ENCODE peak calls at places on chromosomes 7 and 10, in nine cellular contexts. K is DND-41, V is fibroblast of lung, S is SK-N-SH, U is mammary epithelial cell, I is neural progenitor cell, Z is H1, L is GM23338, E is PC-3. A is an unnamed sample.

GRCh38 chr10:89503633-89504345 is 31.6 kb downstream of the SLC16A12 start:
- DNase-seq in K (no peak), V (peak; percentile 62), S (no peak), U (peak; percentile 8), I (no peak), Z (no peak), L (no peak), E (no peak), A (no peak)

GRCh38 chr7:54394877-54395276 is 147.3 kb upstream of the VSTM2A start:
- DNase-seq in K (no peak), V (no peak), S (no peak), U (peak; percentile 13), I (no peak), Z (no peak), L (no peak), E (no peak), A (peak; percentile 2)

GRCh38 chr7:73423519-73424485 is 9.8 kb upstream of the FZD9 start:
- DNase-seq in K (no peak), V (peak; percentile 23), S (no peak), U (no peak), I (peak; percentile 46), Z (no peak), L (peak; percentile 78), E (no peak), A (no peak)

GRCh38 chr7:83162402-83163256 is at the start of gene PCLO:
- DNase-seq in K (no peak), V (peak; percentile 73), S (peak; percentile 96), U (peak; percentile 98), I (peak; percentile 97), Z (peak; percentile 78), L (peak; percentile 94), E (peak; percentile 96), A (peak; percentile 77)

GRCh38 chr10:108203905-108204527 is 1039.5 kb upstream of the SORCS1 start:
- DNase-seq in K (no peak), V (no peak), S (no peak), U (no peak), I (no peak), Z (no peak), L (no peak), E (no peak), A (no peak)

GRCh38 chr7:132656846-132657776 is 80.8 kb upstream of the PLXNA4 start:
- DNase-seq in K (peak; percentile 47), V (no peak), S (peak; percentile 50), U (no peak), I (peak; percentile 38), Z (no peak), L (peak; percentile 61), E (peak; percentile 32), A (peak; percentile 11)

GRCh38 chr10:60238408-60239100 is 151.1 kb downstream of the ANK3 start:
- DNase-seq in K (no peak), V (peak; percentile 62), S (peak; percentile 18), U (peak; percentile 24), I (peak; percentile 37), Z (peak; percentile 10), L (peak; percentile 74), E (peak; percentile 89), A (peak; percentile 85)

GRCh38 chr10:31317652-31318381 is 1.2 kb upstream of the ZEB1 start:
- DNase-seq in K (no peak), V (no peak), S (no peak), U (no peak), I (peak; percentile 32), Z (no peak), L (no peak), E (no peak), A (no peak)

GRCh38 chr7:5574770-5575269 is 151.2 kb upstream of the TNRC18 start:
- DNase-seq in K (no peak), V (no peak), S (peak; percentile 92), U (no peak), I (peak; percentile 75), Z (no peak), L (peak; percentile 70), E (no peak), A (no peak)

GRCh38 chr10:52232561-52233350 is 81.3 kb upstream of the DKK1 start:
- DNase-seq in K (no peak), V (peak; percentile 4), S (peak; percentile 9), U (no peak), I (no peak), Z (no peak), L (no peak), E (peak; percentile 46), A (no peak)

GRCh38 chr10:122244001-122244715 is 26.9 kb upstream of the BTBD16 start:
- DNase-seq in K (no peak), V (no peak), S (no peak), U (no peak), I (no peak), Z (no peak), L (no peak), E (no peak), A (no peak)
- H2AFZ ChIP-seq in K (no peak overlapping the region), V (no peak overlapping the region), S (no peak overlapping the region), U (no peak overlapping the region), I (no peak overlapping the region), Z (no peak overlapping the region), L (no peak overlapping the region), E (no peak overlapping the region), A (no peak overlapping the region)

GRCh38 chr7:36312915-36313334 is 76.7 kb upstream of the ANLN start:
- DNase-seq in K (no peak), V (no peak), S (no peak), U (no peak), I (no peak), Z (no peak), L (no peak), E (no peak), A (no peak)

GRCh38 chr7:36311539-36311938 is 78.1 kb upstream of the ANLN start:
- DNase-seq in K (no peak), V (no peak), S (no peak), U (no peak), I (no peak), Z (no peak), L (no peak), E (no peak), A (no peak)

GRCh38 chr7:36313607-36314006 is 76.1 kb upstream of the ANLN start:
- DNase-seq in K (no peak), V (no peak), S (no peak), U (no peak), I (no peak), Z (no peak), L (no peak), E (no peak), A (no peak)

GRCh38 chr7:36310897-36311296 is 78.8 kb upstream of the ANLN start:
- DNase-seq in K (no peak), V (no peak), S (no peak), U (no peak), I (no peak), Z (no peak), L (no peak), E (no peak), A (no peak)

DNA sequence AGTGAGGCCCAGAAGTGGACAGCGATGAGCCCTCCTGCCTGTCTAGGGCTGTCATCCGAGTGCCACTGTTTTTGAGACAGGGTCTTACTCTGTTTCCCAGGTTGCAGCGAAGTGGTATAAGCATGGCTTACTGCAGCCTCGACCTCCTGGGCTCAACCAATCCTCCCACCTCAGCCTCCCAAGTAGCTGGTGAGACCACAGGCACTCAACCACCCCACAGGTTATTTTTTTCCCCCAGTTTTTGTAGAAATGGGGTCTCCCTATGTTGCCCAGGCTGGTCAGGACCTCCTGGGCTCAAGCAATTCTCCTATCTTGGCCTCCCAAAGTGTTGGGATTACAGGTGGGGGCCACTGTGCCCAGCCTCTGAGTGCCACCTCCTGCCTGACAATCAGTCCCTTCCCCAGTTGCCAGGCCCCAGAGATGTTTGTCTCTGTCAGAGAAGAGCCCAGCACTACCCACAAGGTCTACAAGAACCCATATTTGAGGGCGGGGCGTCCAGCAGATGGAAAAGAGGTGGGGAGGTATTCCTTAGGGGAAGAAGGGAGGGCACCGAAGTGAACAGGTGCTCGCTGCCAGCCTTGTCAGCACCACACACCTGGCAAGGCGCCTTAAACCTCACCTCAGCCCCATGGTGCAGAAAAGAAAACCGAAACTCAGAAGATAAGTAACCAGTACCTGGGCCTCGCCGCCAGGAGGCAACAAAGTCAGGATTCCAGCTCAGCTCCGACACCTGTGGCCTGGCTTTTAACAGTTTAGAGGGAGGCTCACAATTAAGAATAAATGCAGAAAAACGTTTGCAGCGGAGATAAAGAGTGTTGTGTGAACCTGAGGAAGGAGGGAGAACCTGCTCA is 77.4 kb upstream of the ANLN start:
- DNase-seq in K (no peak), V (no peak), S (no peak), U (peak; percentile 62), I (peak; percentile 65), Z (no peak), L (peak; percentile 83), E (no peak), A (peak; percentile 77)
- H2AFZ ChIP-seq in K (no peak overlapping the region), V (no peak overlapping the region), S (no peak overlapping the region), U (no peak overlapping the region), I (no peak overlapping the region), Z (no peak overlapping the region), L (no peak overlapping the region), E (no peak overlapping the region), A (peak overlapping the region; percentile 94)

GRCh38 chr10:13372524-13372923 is 24.4 kb upstream of the SEPHS1 start:
- DNase-seq in K (no peak), V (no peak), S (no peak), U (no peak), I (no peak), Z (no peak), L (no peak), E (no peak), A (no peak)

GRCh38 chr10:13375791-13376190 is 27.7 kb upstream of the SEPHS1 start:
- DNase-seq in K (no peak), V (no peak), S (no peak), U (no peak), I (no peak), Z (no peak), L (no peak), E (no peak), A (no peak)

GRCh38 chr10:13373644-13374043 is 25.6 kb upstream of the SEPHS1 start:
- DNase-seq in K (no peak), V (no peak), S (no peak), U (no peak), I (no peak), Z (no peak), L (no peak), E (no peak), A (no peak)

GRCh38 chr10:13376297-13376696 is 28.2 kb upstream of the SEPHS1 start:
- DNase-seq in K (no peak), V (no peak), S (no peak), U (no peak), I (no peak), Z (no peak), L (no peak), E (no peak), A (no peak)

DNA sequence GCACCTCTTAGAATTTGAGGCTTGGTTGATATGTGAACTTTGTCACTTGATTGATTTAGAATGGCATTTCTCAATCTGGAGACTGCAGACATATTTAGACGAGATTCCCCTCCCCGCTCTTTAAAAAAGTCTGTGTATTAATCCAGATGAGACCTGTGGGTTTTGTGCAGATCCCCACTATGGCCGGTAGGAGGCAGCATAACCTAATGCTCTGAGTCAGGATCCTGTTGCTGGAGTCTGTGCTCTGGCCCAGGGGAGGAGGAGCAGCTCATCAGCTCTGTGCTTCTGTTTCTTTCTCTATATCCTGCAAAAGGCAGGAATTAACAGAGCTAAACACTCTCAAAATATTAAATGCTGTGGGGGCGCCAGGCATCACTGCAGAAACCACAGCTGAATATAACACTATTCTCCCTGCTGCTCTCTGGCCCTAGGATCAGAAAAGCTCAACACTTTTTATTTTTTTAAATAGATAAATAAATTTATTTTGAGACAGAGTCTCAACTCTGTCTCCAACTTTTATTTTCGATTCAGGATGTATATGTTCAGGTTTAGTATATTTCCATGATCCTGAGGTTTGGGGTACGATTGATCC is 23.9 kb upstream of the SEPHS1 start:
- DNase-seq in K (peak; percentile 76), V (peak; percentile 70), S (peak; percentile 91), U (peak; percentile 73), I (peak; percentile 89), Z (peak; percentile 57), L (peak; percentile 91), E (peak; percentile 79), A (peak; percentile 81)
- H2AFZ ChIP-seq in K (no peak overlapping the region), V (no peak overlapping the region), S (no peak overlapping the region), U (no peak overlapping the region), I (peak overlapping the region; percentile 11), Z (peak overlapping the region; percentile 68), L (peak overlapping the region; percentile 12), E (peak overlapping the region; percentile 71), A (no peak overlapping the region)

GRCh38 chr7:88322151-88322550 is 15.5 kb upstream of the STEAP4 start:
- DNase-seq in K (no peak), V (no peak), S (no peak), U (no peak), I (no peak), Z (no peak), L (no peak), E (no peak), A (no peak)
- H2AFZ ChIP-seq in K (no peak overlapping the region), V (no peak overlapping the region), S (no peak overlapping the region), U (no peak overlapping the region), I (no peak overlapping the region), Z (no peak overlapping the region), L (no peak overlapping the region), E (no peak overlapping the region), A (no peak overlapping the region)

A was measured in OCI-LY7.